ENCODE peak calls at places on chromosome 17, in ten cellular contexts. K, H, P, I, E, G, U, O, N and Z are unnamed samples.

GRCh38 chr17:39196191-39196819 is 1.2 kb downstream of the CACNB1 start:
- DNase-seq in U (no peak), H (no peak), K (no peak), N (no peak), I (no peak), E (no peak), O (no peak), G (no peak), P (no peak), Z (no peak)

GRCh38 chr17:57256708-57257112 is 387 bp downstream of the MSI2 start:
- DNase-seq in U (no peak), N (peak; percentile 60), I (no peak), K (no peak), G (peak; percentile 42), O (peak; percentile 33), H (no peak), E (peak; percentile 7), P (no peak), Z (no peak)

GRCh38 chr17:64978138-64978537 is 58.9 kb upstream of the LRRC37A3 start:
- DNase-seq in I (no peak), E (no peak), G (no peak), N (no peak), K (no peak), O (no peak), H (no peak), P (no peak), U (no peak), Z (no peak)

GRCh38 chr17:75097865-75098264 is 10.1 kb downstream of the SLC16A5 start:
- DNase-seq in N (no peak), E (no peak), P (no peak), K (no peak), H (no peak), G (no peak), O (no peak), I (no peak), U (no peak), Z (no peak)

GRCh38 chr17:57667461-57667923 is 77.6 kb downstream of the CCDC182 start:
- DNase-seq in G (peak; percentile 3), P (no peak), N (no peak), K (no peak), U (no peak), I (no peak), O (no peak), H (peak; percentile 17), E (no peak), Z (no peak)

GRCh38 chr17:47741109-47741792 is 8.2 kb downstream of the TBX21 start:
- DNase-seq in K (no peak), N (no peak), I (no peak), O (no peak), G (no peak), H (peak; percentile 23), U (no peak), E (no peak), P (no peak), Z (no peak)

GRCh38 chr17:58311429-58311894 is 17.1 kb downstream of the TSPOAP1 start:
- DNase-seq in G (no peak), O (no peak), P (no peak), U (no peak), I (peak; percentile 1), H (no peak), K (no peak), E (no peak), N (no peak), Z (no peak)

GRCh38 chr17:32277284-32277683 is 11.7 kb downstream of the RHBDL3 start:
- DNase-seq in O (no peak), G (no peak), E (peak; percentile 53), I (no peak), H (no peak), U (peak; percentile 37), K (peak; percentile 35), P (no peak), N (no peak), Z (no peak)

GRCh38 chr17:65514541-65514940 is 46.9 kb downstream of the AXIN2 start:
- DNase-seq in G (no peak), O (no peak), N (no peak), H (no peak), U (peak; percentile 28), P (no peak), K (no peak), E (no peak), I (no peak), Z (no peak)

GRCh38 chr17:34816806-34817205 is 144.5 kb downstream of the CCT6B start:
- DNase-seq in N (no peak), E (no peak), U (no peak), I (no peak), K (no peak), G (no peak), H (no peak), P (no peak), O (no peak), Z (no peak)

GRCh38 chr17:77610518-77610893 is 348.0 kb upstream of the TNRC6C start:
- DNase-seq in G (no peak), H (no peak), I (no peak), E (no peak), N (no peak), U (no peak), O (no peak), P (no peak), K (no peak), Z (no peak)

GRCh38 chr17:78174870-78175642 is 6.7 kb downstream of the SYNGR2 start:
- DNase-seq in I (no peak), G (peak; percentile 87), H (peak; percentile 62), U (no peak), N (peak; percentile 53), O (no peak), E (no peak), K (no peak), P (no peak), Z (no peak)

GRCh38 chr17:49996495-49997255 is 1.7 kb upstream of the DLX3 start:
- DNase-seq in U (no peak), E (peak; percentile 24), G (peak; percentile 65), K (no peak), I (no peak), N (peak; percentile 53), O (peak; percentile 37), P (no peak), H (peak; percentile 59), Z (no peak)

GRCh38 chr17:76570877-76571471 is 14.7 kb downstream of the ST6GALNAC2 start:
- DNase-seq in G (no peak), I (no peak), E (no peak), K (no peak), N (no peak), H (no peak), U (no peak), O (no peak), P (no peak), Z (no peak)

GRCh38 chr17:81419333-81419885 is 24.2 kb downstream of the BAHCC1 start:
- DNase-seq in E (peak; percentile 98), U (peak; percentile 89), O (peak; percentile 64), H (peak; percentile 84), P (no peak), K (peak; percentile 82), G (peak; percentile 82), N (no peak), I (peak; percentile 86), Z (no peak)

GRCh38 chr17:56819431-56820145 is 14.1 kb downstream of the C17orf67 start:
- DNase-seq in E (peak; percentile 80), H (peak; percentile 76), O (peak; percentile 79), U (peak; percentile 59), N (peak; percentile 70), K (peak; percentile 61), G (peak; percentile 91), P (peak; percentile 64), I (peak; percentile 64), Z (peak; percentile 72)

GRCh38 chr17:8161289-8162231 is 1.2 kb downstream of the VAMP2 start:
- DNase-seq in K (no peak), E (no peak), U (no peak), O (no peak), H (no peak), N (no peak), G (peak; percentile 36), P (no peak), I (no peak), Z (no peak)

GRCh38 chr17:44653384-44653783 is 2.9 kb upstream of the MEIOC start:
- DNase-seq in H (no peak), I (no peak), P (no peak), E (no peak), O (no peak), G (no peak), U (no peak), K (no peak), N (no peak), Z (no peak)

GRCh38 chr17:72121164-72122001 is 563 bp downstream of the SOX9 start:
- DNase-seq in K (no peak), U (peak; percentile 26), H (peak; percentile 50), O (no peak), P (no peak), G (peak; percentile 57), I (no peak), E (peak; percentile 32), N (no peak), Z (no peak)
- TF ChIP-seq CTCF in K (no peak), U (peak; percentile 39), H (no peak), O (no peak), P (no peak), G (no peak), I (no peak), E (no peak), N (no peak), Z (no peak)

GRCh38 chr17:51487947-51488346 is 227.6 kb downstream of the UTP18 start:
- DNase-seq in N (peak; percentile 5), O (no peak), U (no peak), G (no peak), H (no peak), P (no peak), E (no peak), K (no peak), I (no peak), Z (no peak)
- TF ChIP-seq CTCF in N (peak; percentile 52), O (no peak), U (no peak), G (no peak), H (no peak), P (no peak), E (no peak), K (no peak), I (no peak), Z (peak; percentile 49)

DNA sequence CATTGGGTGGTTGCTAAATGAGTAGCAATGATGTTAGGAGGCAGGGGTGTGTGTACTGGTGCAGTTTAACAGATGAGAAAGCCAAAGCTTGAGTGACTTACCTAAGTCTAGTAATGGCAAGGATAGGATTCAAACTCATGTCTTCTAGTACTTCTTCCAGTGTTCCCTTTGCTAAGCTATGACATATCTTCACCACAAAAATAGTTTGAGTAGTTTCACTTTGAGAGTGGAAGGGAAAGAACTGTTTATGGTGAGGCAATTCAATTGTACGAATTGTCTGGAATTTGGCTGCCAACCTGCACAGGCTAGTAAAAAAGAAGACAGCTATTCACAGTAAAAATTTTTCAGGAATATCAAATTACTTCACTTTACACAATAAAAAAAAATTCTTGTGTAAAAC is 138.0 kb downstream of the NLK start:
- DNase-seq in O (no peak), H (no peak), G (no peak), E (peak; percentile 57), P (no peak), N (no peak), U (peak; percentile 39), I (no peak), K (no peak), Z (no peak)
- TF ChIP-seq CTCF in O (no peak), H (no peak), G (no peak), E (no peak), P (no peak), N (no peak), U (no peak), I (no peak), K (no peak), Z (no peak)

DNA sequence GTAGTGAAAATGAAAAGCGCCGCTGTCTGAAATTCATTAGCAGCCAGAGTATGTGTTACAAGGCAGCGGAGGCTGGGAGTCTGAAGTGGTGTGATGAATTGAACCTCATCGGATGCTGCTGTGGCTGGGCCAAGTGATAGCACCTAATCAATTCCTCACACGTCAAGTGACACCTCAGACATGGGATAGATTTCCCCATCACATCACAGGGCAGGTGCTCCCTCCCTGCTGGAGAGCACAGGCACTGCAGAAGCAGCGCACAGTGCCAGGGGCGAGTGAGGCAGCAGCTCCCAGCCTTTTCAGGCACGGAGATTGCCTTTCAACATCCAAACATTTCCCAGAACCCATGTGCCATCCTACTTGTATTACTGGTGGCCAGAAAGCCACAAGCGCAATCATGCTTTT is 32.2 kb downstream of the DRC3 start:
- DNase-seq in H (no peak), U (no peak), G (no peak), I (no peak), N (no peak), K (no peak), E (no peak), O (no peak), P (no peak), Z (no peak)
- TF ChIP-seq CTCF in H (no peak), U (peak; percentile 52), G (no peak), I (no peak), N (no peak), K (peak; percentile 60), E (peak; percentile 40), O (peak; percentile 18), P (peak; percentile 12), Z (no peak)